ENCODE peak calls at places on chromosomes 13 and 19, in eight cellular contexts. One of them, this sample, is unnamed.

GRCh38 chr19:37583340-37583739 is 11.3 kb downstream of the ZNF571 start:
- DNase-seq in fibroblast of lung: no peak
- DNase-seq in PC-9: no peak
- DNase-seq in GM12878: no peak
- DNase-seq in DND-41: no peak
- DNase-seq in K562: no peak
- DNase-seq in GM23338: peak
- DNase-seq in neural progenitor cell: peak
- DNase-seq in this sample: no peak

GRCh38 chr13:79306650-79307049 is 99.4 kb downstream of the RBM26 start:
- DNase-seq in neural progenitor cell: no peak
- DNase-seq in PC-9: no peak
- DNase-seq in GM23338: no peak
- DNase-seq in K562: no peak
- DNase-seq in DND-41: no peak
- DNase-seq in fibroblast of lung: no peak
- DNase-seq in GM12878: no peak
- DNase-seq in this sample: no peak

GRCh38 chr19:5480427-5480836 is 25.2 kb downstream of the ZNRF4 start:
- DNase-seq in GM23338: peak
- DNase-seq in K562: peak
- DNase-seq in PC-9: no peak
- DNase-seq in neural progenitor cell: peak
- DNase-seq in fibroblast of lung: no peak
- DNase-seq in DND-41: peak
- DNase-seq in GM12878: no peak
- DNase-seq in this sample: no peak

GRCh38 chr13:59680429-59681024 is 483.2 kb downstream of the DIAPH3 start:
- DNase-seq in PC-9: no peak
- DNase-seq in K562: no peak
- DNase-seq in GM23338: peak
- DNase-seq in neural progenitor cell: peak
- DNase-seq in fibroblast of lung: peak
- DNase-seq in GM12878: no peak
- DNase-seq in DND-41: no peak
- DNase-seq in this sample: peak

GRCh38 chr13:77981191-77981925 is 62.7 kb upstream of the EDNRB start:
- DNase-seq in neural progenitor cell: no peak
- DNase-seq in GM12878: no peak
- DNase-seq in PC-9: no peak
- DNase-seq in K562: no peak
- DNase-seq in DND-41: no peak
- DNase-seq in fibroblast of lung: peak
- DNase-seq in GM23338: no peak
- DNase-seq in this sample: no peak

GRCh38 chr19:5125797-5126497 is 157.0 kb downstream of the KDM4B start:
- DNase-seq in PC-9: no peak
- DNase-seq in GM23338: peak
- DNase-seq in neural progenitor cell: peak
- DNase-seq in DND-41: no peak
- DNase-seq in GM12878: no peak
- DNase-seq in fibroblast of lung: peak
- DNase-seq in K562: no peak
- DNase-seq in this sample: no peak

GRCh38 chr19:53927745-53928144 is 18.7 kb downstream of the CACNG7 start:
- DNase-seq in DND-41: peak
- DNase-seq in neural progenitor cell: peak
- DNase-seq in PC-9: peak
- DNase-seq in fibroblast of lung: peak
- DNase-seq in GM12878: no peak
- DNase-seq in K562: peak
- DNase-seq in GM23338: peak
- DNase-seq in this sample: peak

GRCh38 chr13:50410921-50411712 is 395.9 kb downstream of the KCNRG start:
- DNase-seq in GM12878: no peak
- DNase-seq in neural progenitor cell: no peak
- DNase-seq in PC-9: peak
- DNase-seq in GM23338: no peak
- DNase-seq in K562: peak
- DNase-seq in fibroblast of lung: peak
- DNase-seq in DND-41: no peak
- DNase-seq in this sample: no peak

GRCh38 chr19:18173572-18174294 is at the start of gene IFI30:
- DNase-seq in neural progenitor cell: peak
- DNase-seq in K562: peak
- DNase-seq in DND-41: peak
- DNase-seq in PC-9: peak
- DNase-seq in GM12878: peak
- DNase-seq in GM23338: peak
- DNase-seq in fibroblast of lung: no peak
- DNase-seq in this sample: peak

GRCh38 chr19:19644054-19644388 is 564 bp upstream of the GMIP start:
- DNase-seq in fibroblast of lung: no peak
- DNase-seq in PC-9: no peak
- DNase-seq in DND-41: no peak
- DNase-seq in GM23338: no peak
- DNase-seq in K562: no peak
- DNase-seq in GM12878: no peak
- DNase-seq in neural progenitor cell: no peak
- DNase-seq in this sample: no peak
- TF ChIP-seq CTCF in fibroblast of lung: no peak
- TF ChIP-seq CTCF in PC-9: peak
- TF ChIP-seq CTCF in DND-41: no peak
- TF ChIP-seq CTCF in GM23338: no peak
- TF ChIP-seq CTCF in K562: peak
- TF ChIP-seq CTCF in GM12878: no peak
- TF ChIP-seq CTCF in neural progenitor cell: no peak
- TF ChIP-seq CTCF in this sample: no peak

GRCh38 chr13:23777571-23777870 is 111.7 kb downstream of the MIPEP start:
- DNase-seq in PC-9: no peak
- DNase-seq in GM23338: no peak
- DNase-seq in neural progenitor cell: no peak
- DNase-seq in DND-41: no peak
- DNase-seq in K562: no peak
- DNase-seq in fibroblast of lung: no peak
- DNase-seq in GM12878: no peak
- DNase-seq in this sample: no peak

GRCh38 chr13:23778879-23779278 is 110.3 kb downstream of the MIPEP start:
- DNase-seq in GM23338: no peak
- DNase-seq in K562: no peak
- DNase-seq in PC-9: peak
- DNase-seq in neural progenitor cell: no peak
- DNase-seq in DND-41: no peak
- DNase-seq in fibroblast of lung: peak
- DNase-seq in GM12878: no peak
- DNase-seq in this sample: no peak

GRCh38 chr13:23778007-23778687 is 111.1 kb downstream of the MIPEP start:
- DNase-seq in fibroblast of lung: peak
- DNase-seq in neural progenitor cell: no peak
- DNase-seq in GM12878: no peak
- DNase-seq in DND-41: no peak
- DNase-seq in K562: no peak
- DNase-seq in PC-9: no peak
- DNase-seq in GM23338: no peak
- DNase-seq in this sample: no peak

GRCh38 chr13:23772717-23773116 is 116.5 kb downstream of the MIPEP start:
- DNase-seq in GM12878: no peak
- DNase-seq in DND-41: no peak
- DNase-seq in PC-9: no peak
- DNase-seq in GM23338: no peak
- DNase-seq in K562: no peak
- DNase-seq in fibroblast of lung: no peak
- DNase-seq in neural progenitor cell: no peak
- DNase-seq in this sample: no peak

DNA sequence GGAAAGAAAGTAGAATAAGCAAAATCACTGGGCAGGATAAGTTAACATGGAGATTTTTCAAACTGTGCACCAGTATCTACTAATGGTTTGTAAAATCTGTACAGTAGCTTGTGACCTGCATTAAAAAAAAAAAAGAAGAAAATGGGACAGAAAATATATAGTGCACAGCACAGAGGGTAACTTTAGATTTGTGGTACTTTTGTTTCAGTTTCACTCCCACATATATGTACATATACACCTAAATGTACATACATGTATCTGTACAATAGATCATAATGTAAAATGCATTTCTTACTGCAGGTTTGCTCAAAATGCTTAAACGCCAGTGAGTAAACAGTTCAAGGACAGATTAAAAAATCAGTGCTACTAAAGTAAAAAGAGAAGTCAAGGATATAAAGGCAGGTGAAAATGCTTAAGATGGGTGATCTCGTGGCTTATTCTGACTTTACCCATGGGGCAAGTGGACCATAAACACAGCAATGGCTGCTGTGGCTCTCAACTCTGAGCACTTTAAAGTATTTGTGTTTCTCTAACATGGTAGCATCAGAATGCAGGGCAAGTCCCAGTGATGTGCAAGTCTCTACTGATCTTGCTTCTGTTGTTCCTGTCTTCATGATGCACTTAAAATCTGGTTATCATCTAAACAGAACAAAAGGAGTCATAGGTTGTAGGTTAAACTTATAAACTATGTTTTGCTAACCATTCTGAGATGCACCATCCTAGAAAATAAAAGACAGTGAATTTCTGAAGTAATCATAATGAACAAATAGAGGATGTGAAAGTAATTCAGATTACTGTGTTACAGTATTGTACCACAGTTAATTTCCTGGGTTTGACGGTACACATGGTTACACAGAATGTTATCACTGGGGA is 112.3 kb downstream of the MIPEP start:
- DNase-seq in PC-9: no peak
- DNase-seq in neural progenitor cell: no peak
- DNase-seq in DND-41: no peak
- DNase-seq in GM12878: peak
- DNase-seq in K562: no peak
- DNase-seq in fibroblast of lung: no peak
- DNase-seq in GM23338: no peak
- DNase-seq in this sample: no peak
- H3K4me2 ChIP-seq in PC-9: no peak
- H3K4me2 ChIP-seq in neural progenitor cell: no peak
- H3K4me2 ChIP-seq in DND-41: no peak
- H3K4me2 ChIP-seq in GM12878: peak
- H3K4me2 ChIP-seq in K562: no peak
- H3K4me2 ChIP-seq in fibroblast of lung: no peak
- H3K4me2 ChIP-seq in GM23338: no peak
- H3K4me2 ChIP-seq in this sample: no peak

GRCh38 chr19:1748703-1749341 is 4.5 kb upstream of the ONECUT3 start:
- DNase-seq in neural progenitor cell: no peak
- DNase-seq in GM23338: no peak
- DNase-seq in K562: no peak
- DNase-seq in GM12878: no peak
- DNase-seq in DND-41: no peak
- DNase-seq in PC-9: no peak
- DNase-seq in fibroblast of lung: no peak
- DNase-seq in this sample: no peak
- TF ChIP-seq EZH2 in neural progenitor cell: no peak
- TF ChIP-seq EZH2 in GM23338: peak
- TF ChIP-seq EZH2 in K562: no peak
- TF ChIP-seq EZH2 in GM12878: peak
- TF ChIP-seq EZH2 in DND-41: no peak
- TF ChIP-seq EZH2 in PC-9: no peak
- TF ChIP-seq EZH2 in fibroblast of lung: no peak
- TF ChIP-seq EZH2 in this sample: no peak

GRCh38 chr19:1945899-1946298 is 4.9 kb downstream of the CSNK1G2 start:
- DNase-seq in DND-41: peak
- DNase-seq in GM23338: peak
- DNase-seq in neural progenitor cell: peak
- DNase-seq in GM12878: no peak
- DNase-seq in fibroblast of lung: peak
- DNase-seq in K562: peak
- DNase-seq in PC-9: no peak
- DNase-seq in this sample: no peak
- TF ChIP-seq CTCF in DND-41: peak
- TF ChIP-seq CTCF in GM23338: peak
- TF ChIP-seq CTCF in neural progenitor cell: peak
- TF ChIP-seq CTCF in GM12878: peak
- TF ChIP-seq CTCF in fibroblast of lung: peak
- TF ChIP-seq CTCF in K562: peak
- TF ChIP-seq CTCF in PC-9: peak
- TF ChIP-seq CTCF in this sample: peak

DNA sequence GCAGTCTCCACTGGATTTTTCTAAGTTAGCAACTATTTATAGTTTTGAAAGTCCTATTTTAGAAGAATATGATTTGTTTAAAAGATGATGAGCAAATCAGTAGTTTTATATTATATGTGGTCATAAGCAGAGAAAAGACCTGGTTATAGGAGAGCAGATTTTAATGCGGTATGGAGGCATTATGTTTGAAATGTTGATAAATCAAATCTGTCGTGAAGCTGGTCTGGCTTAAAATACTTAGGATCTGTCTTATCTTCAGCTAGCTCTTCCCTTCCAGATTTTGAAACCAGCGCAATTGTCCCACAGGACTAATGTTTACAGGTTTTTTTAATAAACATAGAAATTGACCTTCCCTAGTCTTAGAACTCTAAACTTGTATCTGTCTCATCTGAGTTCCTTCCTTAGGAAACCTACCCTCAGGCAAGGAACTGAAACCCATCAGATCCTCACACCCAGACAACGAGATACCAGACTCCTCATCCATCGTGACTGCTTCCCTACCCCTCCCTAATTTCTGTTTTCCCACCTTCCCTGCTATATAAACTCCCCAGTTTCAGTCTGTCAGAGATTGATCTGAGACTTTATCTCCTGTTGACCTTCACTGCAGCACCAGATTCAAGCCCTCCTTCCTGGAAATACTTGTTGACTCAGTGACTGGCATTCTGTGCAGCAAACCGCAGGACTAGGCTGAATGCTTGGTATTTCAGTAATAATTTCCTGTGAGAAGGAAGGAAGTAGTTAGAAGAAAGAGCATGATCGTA is 37.8 kb upstream of the CXCL17 start:
- DNase-seq in GM23338: no peak
- DNase-seq in PC-9: peak
- DNase-seq in neural progenitor cell: no peak
- DNase-seq in fibroblast of lung: peak
- DNase-seq in DND-41: no peak
- DNase-seq in GM12878: no peak
- DNase-seq in K562: no peak
- DNase-seq in this sample: no peak
- H3K4me2 ChIP-seq in GM23338: no peak
- H3K4me2 ChIP-seq in PC-9: peak
- H3K4me2 ChIP-seq in neural progenitor cell: no peak
- H3K4me2 ChIP-seq in fibroblast of lung: no peak
- H3K4me2 ChIP-seq in DND-41: no peak
- H3K4me2 ChIP-seq in GM12878: no peak
- H3K4me2 ChIP-seq in K562: no peak
- H3K4me2 ChIP-seq in this sample: no peak

DNA sequence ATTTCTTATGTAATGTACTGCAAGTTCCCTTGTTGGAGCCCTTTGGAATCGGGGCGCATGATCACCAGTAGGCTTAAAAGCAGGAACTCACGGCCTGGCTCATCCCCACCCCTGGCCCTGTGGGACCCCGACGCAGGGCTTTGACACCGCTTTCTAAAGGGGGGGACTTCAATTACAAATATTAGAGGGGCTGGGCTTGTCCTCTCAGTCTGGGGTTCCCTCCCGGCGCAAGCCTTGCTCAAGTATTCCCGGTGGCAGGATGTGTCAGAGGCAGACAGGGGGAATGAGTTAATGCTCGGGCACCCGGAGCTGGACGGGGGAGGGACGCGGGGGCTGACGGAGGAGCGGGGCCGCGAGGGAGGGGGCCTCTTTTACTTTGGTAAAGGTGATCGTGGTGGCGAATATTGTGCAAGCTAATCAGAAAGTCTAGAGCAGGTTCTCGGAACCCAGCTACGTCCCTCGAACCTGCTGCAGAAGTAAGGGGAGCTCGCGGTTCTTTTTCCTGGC is 1.2 kb downstream of the FGF14 start:
- DNase-seq in GM23338: peak
- DNase-seq in DND-41: no peak
- DNase-seq in neural progenitor cell: peak
- DNase-seq in K562: no peak
- DNase-seq in GM12878: no peak
- DNase-seq in PC-9: no peak
- DNase-seq in fibroblast of lung: peak
- DNase-seq in this sample: no peak
- TF ChIP-seq EZH2 in GM23338: peak
- TF ChIP-seq EZH2 in DND-41: no peak
- TF ChIP-seq EZH2 in neural progenitor cell: peak
- TF ChIP-seq EZH2 in K562: no peak
- TF ChIP-seq EZH2 in GM12878: no peak
- TF ChIP-seq EZH2 in PC-9: no peak
- TF ChIP-seq EZH2 in fibroblast of lung: no peak
- TF ChIP-seq EZH2 in this sample: no peak

This sample was measured in MM.1S.